ENCODE peak calls at places on chromosomes 2 and 18, in ten cellular contexts. One of them, this sample, is unnamed. For H3K27me3, the result is how much of the 10 kb centered on the place peaks cover.

GRCh38 chr2:204575463-204575862 is 30.2 kb downstream of the PARD3B start:
- DNase-seq in left ventricle myocardium inferior: no peak
- DNase-seq in thoracic aorta: no peak
- DNase-seq in Peyer's patch: no peak
- DNase-seq in psoas muscle: no peak
- DNase-seq in body of pancreas: no peak
- DNase-seq in heart left ventricle: no peak
- DNase-seq in fibroblast of lung: no peak
- DNase-seq in CD8-positive, alpha-beta T cell: no peak
- DNase-seq in IMR-90: no peak
- DNase-seq in this sample: no peak

GRCh38 chr18:46320928-46321855 is 217.0 kb downstream of the HAUS1 start:
- DNase-seq in left ventricle myocardium inferior: no peak
- DNase-seq in thoracic aorta: no peak
- DNase-seq in Peyer's patch: no peak
- DNase-seq in psoas muscle: no peak
- DNase-seq in body of pancreas: no peak
- DNase-seq in heart left ventricle: no peak
- DNase-seq in fibroblast of lung: peak
- DNase-seq in CD8-positive, alpha-beta T cell: no peak
- DNase-seq in IMR-90: peak
- DNase-seq in this sample: no peak

GRCh38 chr18:5475252-5475651 is 68.5 kb downstream of the EPB41L3 start:
- DNase-seq in left ventricle myocardium inferior: no peak
- DNase-seq in thoracic aorta: no peak
- DNase-seq in Peyer's patch: no peak
- DNase-seq in psoas muscle: no peak
- DNase-seq in body of pancreas: no peak
- DNase-seq in heart left ventricle: no peak
- DNase-seq in fibroblast of lung: no peak
- DNase-seq in CD8-positive, alpha-beta T cell: no peak
- DNase-seq in IMR-90: no peak
- DNase-seq in this sample: no peak

GRCh38 chr2:209391776-209392401 is 32.0 kb upstream of the MAP2 start:
- DNase-seq in left ventricle myocardium inferior: no peak
- DNase-seq in thoracic aorta: no peak
- DNase-seq in Peyer's patch: no peak
- DNase-seq in psoas muscle: no peak
- DNase-seq in body of pancreas: no peak
- DNase-seq in heart left ventricle: no peak
- DNase-seq in fibroblast of lung: peak
- DNase-seq in CD8-positive, alpha-beta T cell: no peak
- DNase-seq in IMR-90: peak
- DNase-seq in this sample: no peak

GRCh38 chr2:239264838-239265651 is 135.8 kb downstream of the HDAC4 start:
- DNase-seq in left ventricle myocardium inferior: no peak
- DNase-seq in thoracic aorta: no peak
- DNase-seq in Peyer's patch: peak
- DNase-seq in psoas muscle: peak
- DNase-seq in body of pancreas: no peak
- DNase-seq in heart left ventricle: no peak
- DNase-seq in fibroblast of lung: peak
- DNase-seq in CD8-positive, alpha-beta T cell: peak
- DNase-seq in IMR-90: peak
- DNase-seq in this sample: peak

GRCh38 chr2:217434183-217434620 is 568.6 kb downstream of the TNS1 start:
- DNase-seq in left ventricle myocardium inferior: peak
- DNase-seq in thoracic aorta: peak
- DNase-seq in Peyer's patch: peak
- DNase-seq in psoas muscle: peak
- DNase-seq in body of pancreas: peak
- DNase-seq in heart left ventricle: peak
- DNase-seq in fibroblast of lung: peak
- DNase-seq in CD8-positive, alpha-beta T cell: peak
- DNase-seq in IMR-90: peak
- DNase-seq in this sample: no peak

GRCh38 chr2:191012346-191012745 is 1.6 kb downstream of the STAT1 start:
- DNase-seq in left ventricle myocardium inferior: no peak
- DNase-seq in thoracic aorta: no peak
- DNase-seq in Peyer's patch: no peak
- DNase-seq in psoas muscle: no peak
- DNase-seq in body of pancreas: no peak
- DNase-seq in heart left ventricle: no peak
- DNase-seq in fibroblast of lung: no peak
- DNase-seq in CD8-positive, alpha-beta T cell: no peak
- DNase-seq in IMR-90: no peak
- DNase-seq in this sample: no peak

GRCh38 chr2:113850687-113851086 is 39.2 kb upstream of the ACTR3 start:
- DNase-seq in left ventricle myocardium inferior: no peak
- DNase-seq in thoracic aorta: no peak
- DNase-seq in Peyer's patch: no peak
- DNase-seq in psoas muscle: no peak
- DNase-seq in body of pancreas: no peak
- DNase-seq in heart left ventricle: no peak
- DNase-seq in fibroblast of lung: no peak
- DNase-seq in CD8-positive, alpha-beta T cell: no peak
- DNase-seq in IMR-90: no peak
- DNase-seq in this sample: no peak

GRCh38 chr2:96837575-96837974 is 6.2 kb downstream of the ANKRD23 start:
- DNase-seq in left ventricle myocardium inferior: no peak
- DNase-seq in thoracic aorta: no peak
- DNase-seq in Peyer's patch: no peak
- DNase-seq in psoas muscle: no peak
- DNase-seq in body of pancreas: no peak
- DNase-seq in heart left ventricle: no peak
- DNase-seq in fibroblast of lung: no peak
- DNase-seq in CD8-positive, alpha-beta T cell: no peak
- DNase-seq in IMR-90: no peak
- DNase-seq in this sample: no peak

GRCh38 chr2:221243758-221244157 is 328.3 kb downstream of the EPHA4 start:
- DNase-seq in left ventricle myocardium inferior: no peak
- DNase-seq in thoracic aorta: no peak
- DNase-seq in Peyer's patch: no peak
- DNase-seq in psoas muscle: no peak
- DNase-seq in body of pancreas: no peak
- DNase-seq in heart left ventricle: no peak
- DNase-seq in fibroblast of lung: no peak
- DNase-seq in CD8-positive, alpha-beta T cell: no peak
- DNase-seq in IMR-90: no peak
- DNase-seq in this sample: no peak

GRCh38 chr2:193528458-193528857 is 1333.7 kb upstream of the TMEFF2 start:
- DNase-seq in left ventricle myocardium inferior: no peak
- DNase-seq in thoracic aorta: no peak
- DNase-seq in Peyer's patch: no peak
- DNase-seq in psoas muscle: no peak
- DNase-seq in body of pancreas: no peak
- DNase-seq in heart left ventricle: no peak
- DNase-seq in fibroblast of lung: no peak
- DNase-seq in CD8-positive, alpha-beta T cell: no peak
- DNase-seq in IMR-90: no peak
- DNase-seq in this sample: no peak

GRCh38 chr2:223668302-223668998 is 66.3 kb upstream of the SCG2 start:
- DNase-seq in left ventricle myocardium inferior: no peak
- DNase-seq in thoracic aorta: no peak
- DNase-seq in Peyer's patch: no peak
- DNase-seq in psoas muscle: no peak
- DNase-seq in body of pancreas: no peak
- DNase-seq in heart left ventricle: no peak
- DNase-seq in fibroblast of lung: peak
- DNase-seq in CD8-positive, alpha-beta T cell: no peak
- DNase-seq in IMR-90: peak
- DNase-seq in this sample: no peak

GRCh38 chr18:4750392-4751346 is 295.6 kb upstream of the DLGAP1 start:
- DNase-seq in left ventricle myocardium inferior: no peak
- DNase-seq in thoracic aorta: no peak
- DNase-seq in Peyer's patch: no peak
- DNase-seq in psoas muscle: no peak
- DNase-seq in body of pancreas: no peak
- DNase-seq in heart left ventricle: no peak
- DNase-seq in fibroblast of lung: no peak
- DNase-seq in CD8-positive, alpha-beta T cell: no peak
- DNase-seq in IMR-90: no peak
- DNase-seq in this sample: no peak

GRCh38 chr2:38598991-38599295 is 3.8 kb downstream of the HNRNPLL start:
- DNase-seq in left ventricle myocardium inferior: no peak
- DNase-seq in thoracic aorta: no peak
- DNase-seq in Peyer's patch: no peak
- DNase-seq in psoas muscle: no peak
- DNase-seq in body of pancreas: no peak
- DNase-seq in heart left ventricle: no peak
- DNase-seq in fibroblast of lung: peak
- DNase-seq in CD8-positive, alpha-beta T cell: no peak
- DNase-seq in IMR-90: peak
- DNase-seq in this sample: no peak

GRCh38 chr18:78979682-78980278 is at the start of gene SALL3:
- DNase-seq in left ventricle myocardium inferior: no peak
- DNase-seq in thoracic aorta: no peak
- DNase-seq in Peyer's patch: no peak
- DNase-seq in psoas muscle: no peak
- DNase-seq in body of pancreas: no peak
- DNase-seq in heart left ventricle: no peak
- DNase-seq in fibroblast of lung: peak
- DNase-seq in CD8-positive, alpha-beta T cell: no peak
- DNase-seq in IMR-90: no peak
- DNase-seq in this sample: no peak
- H3K27me3 ChIP-seq in left ventricle myocardium inferior: half or more
- H3K27me3 ChIP-seq in thoracic aorta: under half
- H3K27me3 ChIP-seq in Peyer's patch: under half
- H3K27me3 ChIP-seq in psoas muscle: under half
- H3K27me3 ChIP-seq in body of pancreas: under half
- H3K27me3 ChIP-seq in heart left ventricle: half or more
- H3K27me3 ChIP-seq in fibroblast of lung: under half
- H3K27me3 ChIP-seq in CD8-positive, alpha-beta T cell: under half
- H3K27me3 ChIP-seq in IMR-90: under half
- H3K27me3 ChIP-seq in this sample: half or more

DNA sequence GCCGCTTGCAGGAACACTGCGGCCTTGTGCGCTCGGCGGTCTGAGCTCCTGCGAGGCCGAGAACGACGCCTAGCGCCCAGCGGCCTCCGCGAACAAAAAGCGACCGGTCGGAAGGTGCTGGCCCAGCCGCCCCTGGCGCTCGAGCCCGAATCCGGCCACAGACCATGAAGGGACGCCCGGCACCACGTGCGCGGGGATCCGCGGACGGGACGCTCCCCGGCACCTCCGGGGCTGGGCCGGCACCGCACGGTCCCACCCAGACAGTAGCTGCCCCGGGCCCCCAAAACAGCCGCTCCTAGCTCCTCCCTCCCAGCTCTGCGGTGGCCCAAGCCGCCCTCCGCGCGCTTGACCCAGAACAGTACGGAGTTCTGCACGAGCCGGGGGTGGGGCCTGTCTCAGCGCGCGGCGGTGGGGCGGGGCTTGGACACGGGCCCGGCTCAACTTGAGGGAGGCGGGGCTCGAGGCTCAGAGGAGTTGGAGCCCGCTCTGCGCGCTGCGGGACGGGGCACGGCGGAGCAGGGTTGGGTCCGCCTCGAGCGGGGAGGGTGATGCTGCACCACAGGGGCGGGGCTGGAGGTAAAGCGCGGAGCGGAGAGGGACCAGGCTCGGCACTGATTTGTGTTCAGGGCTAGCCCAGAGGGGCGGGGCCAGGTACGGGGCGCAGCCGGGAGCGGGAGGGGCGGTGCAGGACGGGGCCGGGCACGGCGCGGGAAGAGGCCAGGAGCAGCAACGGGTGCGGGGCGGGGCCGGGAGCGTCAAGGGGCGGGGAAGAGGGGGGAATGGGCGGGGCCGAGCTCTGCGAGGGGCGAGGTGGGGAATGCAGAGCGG is 538 bp upstream of the IMPA2 start:
- DNase-seq in left ventricle myocardium inferior: peak
- DNase-seq in thoracic aorta: peak
- DNase-seq in Peyer's patch: peak
- DNase-seq in psoas muscle: peak
- DNase-seq in body of pancreas: peak
- DNase-seq in heart left ventricle: peak
- DNase-seq in fibroblast of lung: peak
- DNase-seq in CD8-positive, alpha-beta T cell: peak
- DNase-seq in IMR-90: peak
- DNase-seq in this sample: peak
- TF ChIP-seq CTCF in left ventricle myocardium inferior: peak
- TF ChIP-seq CTCF in thoracic aorta: no peak
- TF ChIP-seq CTCF in Peyer's patch: peak
- TF ChIP-seq CTCF in psoas muscle: no peak
- TF ChIP-seq CTCF in body of pancreas: peak
- TF ChIP-seq CTCF in heart left ventricle: no peak
- TF ChIP-seq CTCF in fibroblast of lung: no peak
- TF ChIP-seq CTCF in CD8-positive, alpha-beta T cell: no peak
- TF ChIP-seq CTCF in IMR-90: peak
- TF ChIP-seq CTCF in this sample: no peak

GRCh38 chr18:58234359-58234741 is 190.3 kb downstream of the NEDD4L start:
- DNase-seq in left ventricle myocardium inferior: no peak
- DNase-seq in thoracic aorta: no peak
- DNase-seq in Peyer's patch: no peak
- DNase-seq in psoas muscle: no peak
- DNase-seq in body of pancreas: no peak
- DNase-seq in heart left ventricle: no peak
- DNase-seq in fibroblast of lung: no peak
- DNase-seq in CD8-positive, alpha-beta T cell: no peak
- DNase-seq in IMR-90: no peak
- DNase-seq in this sample: no peak
- H3K27ac ChIP-seq in left ventricle myocardium inferior: no peak
- H3K27ac ChIP-seq in thoracic aorta: no peak
- H3K27ac ChIP-seq in Peyer's patch: no peak
- H3K27ac ChIP-seq in psoas muscle: no peak
- H3K27ac ChIP-seq in body of pancreas: peak
- H3K27ac ChIP-seq in heart left ventricle: no peak
- H3K27ac ChIP-seq in fibroblast of lung: no peak
- H3K27ac ChIP-seq in CD8-positive, alpha-beta T cell: no peak
- H3K27ac ChIP-seq in IMR-90: no peak
- H3K27ac ChIP-seq in this sample: no peak

GRCh38 chr18:49668583-49669290 is 106.9 kb downstream of the LIPG start:
- DNase-seq in left ventricle myocardium inferior: peak
- DNase-seq in thoracic aorta: no peak
- DNase-seq in Peyer's patch: no peak
- DNase-seq in psoas muscle: no peak
- DNase-seq in body of pancreas: peak
- DNase-seq in heart left ventricle: peak
- DNase-seq in fibroblast of lung: peak
- DNase-seq in CD8-positive, alpha-beta T cell: no peak
- DNase-seq in IMR-90: no peak
- DNase-seq in this sample: no peak

GRCh38 chr18:49663755-49664085 is 101.9 kb downstream of the LIPG start:
- DNase-seq in left ventricle myocardium inferior: no peak
- DNase-seq in thoracic aorta: no peak
- DNase-seq in Peyer's patch: no peak
- DNase-seq in psoas muscle: no peak
- DNase-seq in body of pancreas: no peak
- DNase-seq in heart left ventricle: no peak
- DNase-seq in fibroblast of lung: no peak
- DNase-seq in CD8-positive, alpha-beta T cell: no peak
- DNase-seq in IMR-90: no peak
- DNase-seq in this sample: no peak

GRCh38 chr18:49667462-49667861 is 105.6 kb downstream of the LIPG start:
- DNase-seq in left ventricle myocardium inferior: no peak
- DNase-seq in thoracic aorta: no peak
- DNase-seq in Peyer's patch: no peak
- DNase-seq in psoas muscle: no peak
- DNase-seq in body of pancreas: no peak
- DNase-seq in heart left ventricle: no peak
- DNase-seq in fibroblast of lung: no peak
- DNase-seq in CD8-positive, alpha-beta T cell: no peak
- DNase-seq in IMR-90: no peak
- DNase-seq in this sample: no peak

GRCh38 chr18:49664086-49664890 is 102.4 kb downstream of the LIPG start:
- DNase-seq in left ventricle myocardium inferior: peak
- DNase-seq in thoracic aorta: no peak
- DNase-seq in Peyer's patch: no peak
- DNase-seq in psoas muscle: peak
- DNase-seq in body of pancreas: no peak
- DNase-seq in heart left ventricle: peak
- DNase-seq in fibroblast of lung: no peak
- DNase-seq in CD8-positive, alpha-beta T cell: no peak
- DNase-seq in IMR-90: no peak
- DNase-seq in this sample: no peak

GRCh38 chr18:49666045-49666444 is 104.2 kb downstream of the LIPG start:
- DNase-seq in left ventricle myocardium inferior: no peak
- DNase-seq in thoracic aorta: no peak
- DNase-seq in Peyer's patch: no peak
- DNase-seq in psoas muscle: no peak
- DNase-seq in body of pancreas: no peak
- DNase-seq in heart left ventricle: no peak
- DNase-seq in fibroblast of lung: peak
- DNase-seq in CD8-positive, alpha-beta T cell: no peak
- DNase-seq in IMR-90: peak
- DNase-seq in this sample: no peak
- H3K27me3 ChIP-seq in left ventricle myocardium inferior: half or more
- H3K27me3 ChIP-seq in thoracic aorta: under half
- H3K27me3 ChIP-seq in Peyer's patch: under half
- H3K27me3 ChIP-seq in psoas muscle: under half
- H3K27me3 ChIP-seq in body of pancreas: under half
- H3K27me3 ChIP-seq in heart left ventricle: under half
- H3K27me3 ChIP-seq in fibroblast of lung: under half
- H3K27me3 ChIP-seq in CD8-positive, alpha-beta T cell: under half
- H3K27me3 ChIP-seq in IMR-90: under half
- H3K27me3 ChIP-seq in this sample: under half

This sample was measured in CD4-positive, alpha-beta T cell.